ENCODE peak calls at places on chromosome 9, in eight cellular contexts. One of them, this sample, is unnamed.

GRCh38 chr9:115845648-115846312 is 307.8 kb upstream of the PAPPA start:
- DNase-seq in SK-N-SH: no peak
- DNase-seq in HCT116: no peak
- DNase-seq in K562: no peak
- DNase-seq in A549: peak
- DNase-seq in HL-60: no peak
- DNase-seq in HepG2: no peak
- DNase-seq in GM12878: no peak
- DNase-seq in this sample: no peak

GRCh38 chr9:115373000-115373709 is 255.2 kb upstream of the TNC start:
- DNase-seq in HepG2: peak
- DNase-seq in GM12878: peak
- DNase-seq in HCT116: peak
- DNase-seq in A549: peak
- DNase-seq in HL-60: no peak
- DNase-seq in SK-N-SH: no peak
- DNase-seq in K562: no peak
- DNase-seq in this sample: peak

GRCh38 chr9:105690742-105691141 is 3.6 kb upstream of the TMEM38B start:
- DNase-seq in HL-60: no peak
- DNase-seq in SK-N-SH: peak
- DNase-seq in HCT116: no peak
- DNase-seq in GM12878: no peak
- DNase-seq in A549: peak
- DNase-seq in K562: peak
- DNase-seq in HepG2: no peak
- DNase-seq in this sample: no peak

GRCh38 chr9:136157477-136158265 is 39.0 kb upstream of the TMEM250 start:
- DNase-seq in HL-60: no peak
- DNase-seq in K562: no peak
- DNase-seq in GM12878: no peak
- DNase-seq in HepG2: no peak
- DNase-seq in SK-N-SH: no peak
- DNase-seq in HCT116: no peak
- DNase-seq in A549: no peak
- DNase-seq in this sample: no peak

GRCh38 chr9:129595903-129596540 is 24.9 kb downstream of the C9orf50 start:
- DNase-seq in HL-60: no peak
- DNase-seq in A549: no peak
- DNase-seq in HCT116: no peak
- DNase-seq in SK-N-SH: no peak
- DNase-seq in GM12878: no peak
- DNase-seq in HepG2: no peak
- DNase-seq in K562: peak
- DNase-seq in this sample: no peak

GRCh38 chr9:90249094-90249493 is 393.5 kb downstream of the DIRAS2 start:
- DNase-seq in GM12878: no peak
- DNase-seq in HepG2: no peak
- DNase-seq in A549: no peak
- DNase-seq in HCT116: no peak
- DNase-seq in K562: no peak
- DNase-seq in SK-N-SH: no peak
- DNase-seq in HL-60: no peak
- DNase-seq in this sample: no peak

GRCh38 chr9:130214921-130215320 is 42.7 kb downstream of the NCS1 start:
- DNase-seq in HepG2: no peak
- DNase-seq in GM12878: no peak
- DNase-seq in HL-60: no peak
- DNase-seq in A549: no peak
- DNase-seq in K562: no peak
- DNase-seq in HCT116: no peak
- DNase-seq in SK-N-SH: no peak
- DNase-seq in this sample: no peak

GRCh38 chr9:92657296-92658094 is 12.4 kb downstream of the IPPK start:
- DNase-seq in A549: no peak
- DNase-seq in SK-N-SH: no peak
- DNase-seq in HCT116: no peak
- DNase-seq in HepG2: no peak
- DNase-seq in GM12878: no peak
- DNase-seq in HL-60: no peak
- DNase-seq in K562: no peak
- DNase-seq in this sample: no peak

GRCh38 chr9:116494815-116495634 is 192.1 kb upstream of the TRIM32 start:
- DNase-seq in HepG2: peak
- DNase-seq in GM12878: no peak
- DNase-seq in K562: peak
- DNase-seq in A549: peak
- DNase-seq in SK-N-SH: no peak
- DNase-seq in HCT116: peak
- DNase-seq in HL-60: no peak
- DNase-seq in this sample: peak

GRCh38 chr9:112028242-112029221 is 131.9 kb downstream of the UGCG start:
- DNase-seq in HCT116: no peak
- DNase-seq in A549: peak
- DNase-seq in GM12878: peak
- DNase-seq in K562: no peak
- DNase-seq in HL-60: no peak
- DNase-seq in SK-N-SH: no peak
- DNase-seq in HepG2: no peak
- DNase-seq in this sample: no peak

GRCh38 chr9:2655411-2655901 is 33.9 kb downstream of the VLDLR start:
- DNase-seq in A549: peak
- DNase-seq in SK-N-SH: no peak
- DNase-seq in K562: no peak
- DNase-seq in HL-60: peak
- DNase-seq in HCT116: no peak
- DNase-seq in GM12878: no peak
- DNase-seq in HepG2: no peak
- DNase-seq in this sample: peak

GRCh38 chr9:69584746-69585145 is 87.4 kb downstream of the APBA1 start:
- DNase-seq in HL-60: no peak
- DNase-seq in SK-N-SH: no peak
- DNase-seq in HepG2: no peak
- DNase-seq in GM12878: no peak
- DNase-seq in HCT116: no peak
- DNase-seq in K562: no peak
- DNase-seq in A549: no peak
- DNase-seq in this sample: no peak

GRCh38 chr9:115513148-115513547 is 395.2 kb upstream of the TNC start:
- DNase-seq in SK-N-SH: no peak
- DNase-seq in GM12878: no peak
- DNase-seq in A549: no peak
- DNase-seq in HL-60: no peak
- DNase-seq in HepG2: no peak
- DNase-seq in HCT116: no peak
- DNase-seq in K562: no peak
- DNase-seq in this sample: no peak

GRCh38 chr9:23492126-23493002 is 333.7 kb downstream of the ELAVL2 start:
- DNase-seq in SK-N-SH: peak
- DNase-seq in HCT116: no peak
- DNase-seq in K562: no peak
- DNase-seq in A549: peak
- DNase-seq in HepG2: peak
- DNase-seq in HL-60: no peak
- DNase-seq in GM12878: no peak
- DNase-seq in this sample: peak

GRCh38 chr9:29976981-29977380 is 2403.7 kb upstream of the C9orf72 start:
- DNase-seq in K562: no peak
- DNase-seq in GM12878: no peak
- DNase-seq in HCT116: no peak
- DNase-seq in SK-N-SH: no peak
- DNase-seq in HL-60: no peak
- DNase-seq in A549: no peak
- DNase-seq in HepG2: no peak
- DNase-seq in this sample: no peak

GRCh38 chr9:99778829-99779228 is 42.9 kb upstream of the NR4A3 start:
- DNase-seq in SK-N-SH: no peak
- DNase-seq in A549: no peak
- DNase-seq in GM12878: no peak
- DNase-seq in HL-60: no peak
- DNase-seq in HepG2: no peak
- DNase-seq in HCT116: no peak
- DNase-seq in K562: no peak
- DNase-seq in this sample: no peak

GRCh38 chr9:137975527-137975913 is 97.9 kb downstream of the CACNA1B start:
- DNase-seq in GM12878: no peak
- DNase-seq in HCT116: no peak
- DNase-seq in A549: no peak
- DNase-seq in HepG2: no peak
- DNase-seq in HL-60: no peak
- DNase-seq in K562: no peak
- DNase-seq in SK-N-SH: no peak
- DNase-seq in this sample: no peak

GRCh38 chr9:83106272-83106671 is 43.3 kb upstream of the RASEF start:
- DNase-seq in HL-60: no peak
- DNase-seq in SK-N-SH: no peak
- DNase-seq in HepG2: no peak
- DNase-seq in GM12878: no peak
- DNase-seq in A549: peak
- DNase-seq in HCT116: no peak
- DNase-seq in K562: no peak
- DNase-seq in this sample: no peak
- TF ChIP-seq REST in HL-60: no peak
- TF ChIP-seq REST in SK-N-SH: no peak
- TF ChIP-seq REST in HepG2: no peak
- TF ChIP-seq REST in GM12878: no peak
- TF ChIP-seq REST in A549: no peak
- TF ChIP-seq REST in HCT116: no peak
- TF ChIP-seq REST in K562: no peak
- TF ChIP-seq REST in this sample: no peak

GRCh38 chr9:108980893-108981292 is 32.4 kb downstream of the CTNNAL1 start:
- DNase-seq in SK-N-SH: no peak
- DNase-seq in K562: no peak
- DNase-seq in HepG2: no peak
- DNase-seq in A549: no peak
- DNase-seq in HCT116: no peak
- DNase-seq in GM12878: no peak
- DNase-seq in HL-60: no peak
- DNase-seq in this sample: no peak

GRCh38 chr9:108978121-108978694 is 35.1 kb downstream of the CTNNAL1 start:
- DNase-seq in HL-60: no peak
- DNase-seq in K562: no peak
- DNase-seq in GM12878: no peak
- DNase-seq in HCT116: no peak
- DNase-seq in A549: no peak
- DNase-seq in HepG2: no peak
- DNase-seq in SK-N-SH: no peak
- DNase-seq in this sample: no peak

DNA sequence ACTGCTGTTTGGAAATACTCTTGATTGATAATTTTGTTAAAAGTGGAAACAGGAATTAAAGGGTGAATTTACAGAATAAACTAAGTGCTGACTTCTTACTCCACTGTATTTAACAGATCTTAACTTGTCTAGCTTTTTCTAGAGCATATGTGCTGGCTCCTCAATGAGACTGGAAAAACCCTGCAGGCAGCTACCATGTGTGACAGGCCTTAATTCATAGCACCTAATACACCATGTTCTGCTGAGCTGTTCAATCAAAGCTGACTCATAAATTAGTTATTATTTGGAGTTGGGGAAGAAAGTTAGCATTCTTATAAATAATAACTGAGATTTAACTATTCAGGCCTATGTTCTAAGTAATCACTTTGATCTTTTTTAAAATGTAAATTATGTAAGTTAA is 29.4 kb downstream of the CTNNAL1 start:
- DNase-seq in SK-N-SH: no peak
- DNase-seq in HL-60: no peak
- DNase-seq in HCT116: no peak
- DNase-seq in GM12878: no peak
- DNase-seq in K562: no peak
- DNase-seq in HepG2: no peak
- DNase-seq in A549: no peak
- DNase-seq in this sample: no peak
- TF ChIP-seq CTCF in SK-N-SH: no peak
- TF ChIP-seq CTCF in HL-60: no peak
- TF ChIP-seq CTCF in HCT116: no peak
- TF ChIP-seq CTCF in GM12878: no peak
- TF ChIP-seq CTCF in K562: no peak
- TF ChIP-seq CTCF in HepG2: no peak
- TF ChIP-seq CTCF in A549: no peak
- TF ChIP-seq CTCF in this sample: no peak

GRCh38 chr9:18184034-18184800 is 289.7 kb upstream of the ADAMTSL1 start:
- DNase-seq in HL-60: no peak
- DNase-seq in A549: no peak
- DNase-seq in GM12878: no peak
- DNase-seq in K562: no peak
- DNase-seq in HepG2: no peak
- DNase-seq in HCT116: no peak
- DNase-seq in SK-N-SH: no peak
- DNase-seq in this sample: no peak

GRCh38 chr9:18190671-18191374 is 283.1 kb upstream of the ADAMTSL1 start:
- DNase-seq in HCT116: no peak
- DNase-seq in HepG2: no peak
- DNase-seq in SK-N-SH: no peak
- DNase-seq in GM12878: no peak
- DNase-seq in K562: no peak
- DNase-seq in HL-60: no peak
- DNase-seq in A549: no peak
- DNase-seq in this sample: no peak

GRCh38 chr9:18182636-18183035 is 291.3 kb upstream of the ADAMTSL1 start:
- DNase-seq in A549: no peak
- DNase-seq in HL-60: no peak
- DNase-seq in GM12878: no peak
- DNase-seq in K562: no peak
- DNase-seq in HCT116: no peak
- DNase-seq in HepG2: no peak
- DNase-seq in SK-N-SH: no peak
- DNase-seq in this sample: no peak

GRCh38 chr9:18189876-18190670 is 283.9 kb upstream of the ADAMTSL1 start:
- DNase-seq in A549: no peak
- DNase-seq in HepG2: no peak
- DNase-seq in GM12878: no peak
- DNase-seq in K562: no peak
- DNase-seq in HCT116: no peak
- DNase-seq in HL-60: no peak
- DNase-seq in SK-N-SH: no peak
- DNase-seq in this sample: no peak

DNA sequence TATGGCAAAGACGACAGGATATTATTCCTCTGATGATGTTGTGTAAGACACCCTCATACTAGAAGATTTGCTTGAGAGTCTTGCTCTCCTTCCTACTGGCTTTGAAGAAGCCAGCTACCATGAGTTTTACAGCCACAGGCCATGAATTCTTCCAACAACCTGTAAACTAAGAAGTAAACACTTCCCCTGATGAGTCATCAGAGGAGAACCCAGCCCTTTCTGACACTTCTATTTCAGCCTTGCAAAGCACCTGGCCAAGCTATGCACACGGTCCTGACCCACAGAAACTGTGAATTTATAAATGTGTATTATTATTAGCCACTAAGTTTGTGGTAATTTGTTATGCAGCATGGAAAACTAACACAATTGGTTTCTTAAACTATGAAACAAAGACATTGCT is 288.8 kb upstream of the ADAMTSL1 start:
- DNase-seq in A549: no peak
- DNase-seq in HepG2: no peak
- DNase-seq in GM12878: no peak
- DNase-seq in K562: no peak
- DNase-seq in SK-N-SH: no peak
- DNase-seq in HCT116: no peak
- DNase-seq in HL-60: no peak
- DNase-seq in this sample: no peak
- TF ChIP-seq REST in A549: no peak
- TF ChIP-seq REST in HepG2: no peak
- TF ChIP-seq REST in GM12878: no peak
- TF ChIP-seq REST in K562: no peak
- TF ChIP-seq REST in SK-N-SH: no peak
- TF ChIP-seq REST in HCT116: no peak
- TF ChIP-seq REST in HL-60: no peak
- TF ChIP-seq REST in this sample: no peak

GRCh38 chr9:33778700-33779351 is 16.5 kb upstream of the PRSS3 start:
- DNase-seq in K562: peak
- DNase-seq in A549: peak
- DNase-seq in SK-N-SH: peak
- DNase-seq in HCT116: peak
- DNase-seq in HL-60: peak
- DNase-seq in GM12878: peak
- DNase-seq in HepG2: peak
- DNase-seq in this sample: peak
- TF ChIP-seq CTCF in K562: peak
- TF ChIP-seq CTCF in A549: peak
- TF ChIP-seq CTCF in SK-N-SH: peak
- TF ChIP-seq CTCF in HCT116: peak
- TF ChIP-seq CTCF in HL-60: peak
- TF ChIP-seq CTCF in GM12878: peak
- TF ChIP-seq CTCF in HepG2: peak
- TF ChIP-seq CTCF in this sample: peak